ENCODE peak calls at places on chromosome 22, in eight cellular contexts. J is thoracic aorta, A is HCT116, I is body of pancreas, R is BJ, Z is fibroblast of the aortic adventitia, P is bronchial epithelial cell, O is Caco-2. C is an unnamed sample.

GRCh38 chr22:34841321-34841901 is 224.5 kb upstream of the ISX start:
- DNase-seq in J (no peak), A (no peak), I (no peak), R (no peak), Z (no peak), P (no peak), O (no peak), C (no peak)

GRCh38 chr22:27850000-27850465 is 48.5 kb upstream of the MN1 start:
- DNase-seq in J (no peak), A (no peak), I (no peak), R (no peak), Z (peak), P (no peak), O (no peak), C (no peak)

GRCh38 chr22:32644252-32645100 is 157.0 kb upstream of the TIMP3 start:
- DNase-seq in J (no peak), A (no peak), I (peak), R (no peak), Z (peak), P (peak), O (peak), C (no peak)

GRCh38 chr22:19849800-19850481 is 4.7 kb downstream of the GNB1L start:
- DNase-seq in J (no peak), A (peak), I (peak), R (no peak), Z (no peak), P (peak), O (peak), C (no peak)

GRCh38 chr22:41078975-41079374 is 13.4 kb upstream of the EP300 start:
- DNase-seq in J (no peak), A (no peak), I (no peak), R (no peak), Z (no peak), P (no peak), O (no peak), C (no peak)

GRCh38 chr22:23749747-23750373 is 1.1 kb downstream of the ZNF70 start:
- DNase-seq in J (no peak), A (no peak), I (no peak), R (no peak), Z (peak), P (no peak), O (no peak), C (no peak)

GRCh38 chr22:23233746-23234408 is 53.6 kb downstream of the BCR start:
- DNase-seq in J (no peak), A (no peak), I (no peak), R (no peak), Z (peak), P (no peak), O (no peak), C (peak)

GRCh38 chr22:38967451-38968450 is 10.3 kb downstream of the APOBEC3A start:
- DNase-seq in J (no peak), A (no peak), I (no peak), R (no peak), Z (no peak), P (no peak), O (no peak), C (no peak)

GRCh38 chr22:41696714-41697113 is 2.6 kb upstream of the MEI1 start:
- DNase-seq in J (no peak), A (no peak), I (no peak), R (no peak), Z (no peak), P (no peak), O (no peak), C (no peak)

GRCh38 chr22:46371623-46372226 is 36.2 kb downstream of the TRMU start:
- DNase-seq in J (no peak), A (no peak), I (no peak), R (no peak), Z (no peak), P (no peak), O (no peak), C (no peak)

GRCh38 chr22:35367331-35367886 is 13.5 kb upstream of the HMOX1 start:
- DNase-seq in J (no peak), A (no peak), I (no peak), R (no peak), Z (no peak), P (no peak), O (no peak), C (no peak)

GRCh38 chr22:31139866-31140716 is at the start of gene PLA2G3:
- DNase-seq in J (no peak), A (no peak), I (no peak), R (no peak), Z (peak), P (peak), O (no peak), C (peak)
- TF ChIP-seq CTCF in J (no peak), A (no peak), I (no peak), R (peak), Z (peak), P (no peak), O (no peak), C (no peak)

DNA sequence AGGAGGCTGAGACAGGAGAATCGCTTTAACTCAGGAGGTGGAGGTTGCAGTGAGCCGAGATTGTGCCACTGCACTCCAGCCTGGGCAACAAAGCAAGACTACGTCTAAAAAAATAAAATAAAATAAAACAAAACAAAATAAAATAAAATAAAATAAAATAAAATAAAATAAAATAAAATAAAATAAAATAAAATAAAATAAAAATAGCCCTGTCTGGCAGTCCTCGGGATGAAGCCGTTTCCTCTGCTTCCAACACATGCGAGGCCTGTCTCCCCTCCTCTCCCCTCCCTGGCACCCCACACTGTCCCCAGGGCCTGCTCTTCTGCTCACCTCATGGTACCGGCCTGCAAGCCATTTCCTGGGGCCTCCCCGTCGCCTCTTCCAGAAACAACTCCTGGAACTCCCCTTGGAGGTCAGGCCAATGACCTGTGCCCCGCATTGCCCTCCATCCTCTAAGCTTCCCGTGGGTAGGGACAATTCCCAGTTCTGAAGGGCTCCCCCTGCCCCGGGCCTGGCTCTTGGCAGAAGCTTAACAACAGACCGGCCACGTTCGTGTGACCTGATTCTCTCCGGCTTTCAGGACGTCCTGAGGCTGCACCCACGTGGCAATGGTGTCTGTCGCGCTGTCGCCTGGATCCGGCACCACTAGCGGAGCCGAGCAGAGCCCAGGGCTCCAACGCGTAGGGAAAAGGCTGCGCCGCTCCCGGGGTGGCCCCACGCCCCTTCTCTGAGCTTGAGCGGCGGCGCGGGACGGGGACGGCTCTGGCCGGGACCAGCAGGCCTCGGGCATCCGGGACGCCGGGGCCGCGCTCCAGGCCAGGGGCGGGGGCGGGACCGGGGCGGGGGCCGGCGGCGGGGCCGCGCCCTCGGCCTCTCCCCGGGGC is 456 bp upstream of the PARVB start:
- DNase-seq in J (no peak), A (no peak), I (peak), R (no peak), Z (peak), P (no peak), O (peak), C (peak)
- H3K4me3 ChIP-seq in J (peak), A (peak), I (no peak), R (peak), Z (peak), P (peak), O (peak), C (peak)

GRCh38 chr22:50169181-50169759 is 1.3 kb upstream of the PANX2 start:
- DNase-seq in J (no peak), A (no peak), I (no peak), R (no peak), Z (no peak), P (no peak), O (no peak), C (no peak)

GRCh38 chr22:50171965-50172421 is 1.5 kb downstream of the PANX2 start:
- DNase-seq in J (no peak), A (no peak), I (no peak), R (no peak), Z (no peak), P (no peak), O (no peak), C (no peak)

GRCh38 chr22:50171319-50171964 is 911 bp downstream of the PANX2 start:
- DNase-seq in J (no peak), A (no peak), I (no peak), R (no peak), Z (no peak), P (no peak), O (no peak), C (no peak)

GRCh38 chr22:50169774-50170341 is 673 bp upstream of the PANX2 start:
- DNase-seq in J (no peak), A (no peak), I (peak), R (no peak), Z (peak), P (no peak), O (no peak), C (no peak)

DNA sequence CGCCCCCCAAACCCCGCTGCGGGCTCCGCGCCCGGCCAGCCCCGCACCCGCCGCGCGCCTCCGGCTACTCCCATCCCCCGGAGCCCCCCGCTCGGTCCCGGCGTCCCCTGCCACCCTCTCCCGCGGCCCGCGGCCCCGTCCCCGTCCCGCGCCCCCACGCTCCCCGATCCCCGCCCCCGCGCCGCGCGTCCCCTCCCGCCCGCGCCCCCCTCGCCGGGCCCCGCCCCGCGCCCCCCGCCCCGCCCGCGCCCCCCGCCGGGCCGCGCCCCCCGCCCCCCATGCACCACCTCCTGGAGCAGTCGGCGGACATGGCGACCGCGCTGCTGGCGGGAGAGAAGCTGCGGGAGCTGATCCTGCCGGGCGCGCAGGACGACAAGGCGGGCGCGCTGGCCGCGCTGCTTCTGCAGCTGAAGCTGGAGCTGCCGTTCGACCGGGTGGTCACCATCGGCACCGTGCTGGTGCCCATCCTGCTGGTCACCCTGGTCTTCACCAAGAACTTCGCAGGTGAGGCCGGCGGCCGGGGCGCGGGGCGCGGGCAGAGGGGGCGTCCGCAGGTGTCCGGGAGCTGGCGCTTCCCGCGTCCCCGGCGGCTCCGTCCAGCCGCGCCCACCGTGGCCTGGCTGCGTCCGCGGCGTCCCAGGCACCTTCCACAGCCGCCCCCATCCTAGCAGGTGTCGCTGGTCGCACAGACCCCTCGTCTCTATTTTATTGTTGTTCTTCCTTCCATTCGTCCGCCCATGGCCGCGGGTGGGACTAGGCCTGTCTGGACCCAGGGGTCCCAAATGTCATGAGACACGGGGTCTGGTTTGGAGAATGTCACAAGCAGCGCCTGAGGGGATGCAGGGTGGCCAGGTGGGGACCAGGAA is at the start of gene PANX2:
- DNase-seq in J (no peak), A (no peak), I (peak), R (no peak), Z (no peak), P (no peak), O (no peak), C (no peak)
- TF ChIP-seq CTCF in J (no peak), A (no peak), I (no peak), R (no peak), Z (no peak), P (no peak), O (no peak), C (no peak)

GRCh38 chr22:25564320-25564978 is at the start of gene GRK3:
- DNase-seq in J (no peak), A (peak), I (peak), R (no peak), Z (peak), P (peak), O (peak), C (peak)

GRCh38 chr22:25563757-25564319 is 637 bp upstream of the GRK3 start:
- DNase-seq in J (no peak), A (no peak), I (peak), R (no peak), Z (no peak), P (peak), O (no peak), C (no peak)

GRCh38 chr22:25564979-25565677 is 653 bp downstream of the GRK3 start:
- DNase-seq in J (no peak), A (no peak), I (peak), R (no peak), Z (no peak), P (peak), O (peak), C (no peak)

GRCh38 chr22:25567305-25567704 is 2.8 kb downstream of the GRK3 start:
- DNase-seq in J (no peak), A (no peak), I (no peak), R (no peak), Z (no peak), P (peak), O (no peak), C (no peak)

DNA sequence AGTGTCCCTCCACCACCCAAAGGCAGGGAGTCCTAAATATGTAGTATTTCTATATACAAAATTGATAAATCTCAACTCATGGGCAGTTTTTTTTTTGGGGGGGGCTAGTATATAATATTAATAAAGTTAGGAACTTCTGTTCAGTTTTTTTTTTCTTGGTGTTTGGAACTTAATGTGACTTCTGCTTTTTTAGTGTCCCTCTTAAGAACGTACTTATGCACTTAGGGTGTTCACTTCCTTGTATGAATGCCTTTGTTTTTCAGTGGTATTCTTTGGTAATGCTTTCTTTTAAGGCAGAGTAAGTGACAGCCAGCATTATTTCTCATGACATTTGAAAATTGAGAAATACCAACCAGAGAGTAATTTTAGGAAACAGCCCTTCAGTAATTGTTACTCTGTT is 2.3 kb downstream of the GRK3 start:
- DNase-seq in J (no peak), A (no peak), I (no peak), R (no peak), Z (no peak), P (no peak), O (no peak), C (no peak)
- H3K4me3 ChIP-seq in J (no peak), A (no peak), I (no peak), R (no peak), Z (no peak), P (no peak), O (no peak), C (no peak)

GRCh38 chr22:29883045-29883830 is at the start of gene MTMR3:
- DNase-seq in J (peak), A (peak), I (peak), R (peak), Z (peak), P (peak), O (peak), C (peak)
- TF ChIP-seq CTCF in J (peak), A (peak), I (peak), R (no peak), Z (peak), P (peak), O (peak), C (peak)

GRCh38 chr22:44540756-44541670 is 43.0 kb upstream of the RTL6 start:
- DNase-seq in J (no peak), A (no peak), I (no peak), R (no peak), Z (no peak), P (no peak), O (no peak), C (peak)

GRCh38 chr22:44538071-44538470 is 40.0 kb upstream of the RTL6 start:
- DNase-seq in J (no peak), A (no peak), I (no peak), R (no peak), Z (peak), P (peak), O (no peak), C (peak)

GRCh38 chr22:44541671-44542319 is 43.8 kb upstream of the RTL6 start:
- DNase-seq in J (no peak), A (no peak), I (no peak), R (no peak), Z (no peak), P (no peak), O (no peak), C (no peak)

GRCh38 chr22:44538518-44539315 is 40.7 kb upstream of the RTL6 start:
- DNase-seq in J (no peak), A (no peak), I (no peak), R (no peak), Z (no peak), P (no peak), O (no peak), C (no peak)

GRCh38 chr22:44539467-44540063 is 41.5 kb upstream of the RTL6 start:
- DNase-seq in J (no peak), A (no peak), I (no peak), R (no peak), Z (no peak), P (no peak), O (no peak), C (no peak)
- H3K4me3 ChIP-seq in J (no peak), A (no peak), I (no peak), R (no peak), Z (no peak), P (no peak), O (no peak), C (no peak)

GRCh38 chr22:37563153-37564081 is 3.1 kb downstream of the CDC42EP1 start:
- DNase-seq in J (peak), A (peak), I (peak), R (peak), Z (peak), P (peak), O (peak), C (peak)

GRCh38 chr22:37561209-37562048 is 1.1 kb downstream of the CDC42EP1 start:
- DNase-seq in J (peak), A (peak), I (peak), R (no peak), Z (peak), P (peak), O (peak), C (peak)

GRCh38 chr22:37564111-37564711 is 3.9 kb downstream of the CDC42EP1 start:
- DNase-seq in J (no peak), A (no peak), I (no peak), R (no peak), Z (peak), P (no peak), O (no peak), C (peak)

GRCh38 chr22:37560682-37561208 is 465 bp downstream of the CDC42EP1 start:
- DNase-seq in J (no peak), A (no peak), I (peak), R (no peak), Z (peak), P (no peak), O (peak), C (no peak)

DNA sequence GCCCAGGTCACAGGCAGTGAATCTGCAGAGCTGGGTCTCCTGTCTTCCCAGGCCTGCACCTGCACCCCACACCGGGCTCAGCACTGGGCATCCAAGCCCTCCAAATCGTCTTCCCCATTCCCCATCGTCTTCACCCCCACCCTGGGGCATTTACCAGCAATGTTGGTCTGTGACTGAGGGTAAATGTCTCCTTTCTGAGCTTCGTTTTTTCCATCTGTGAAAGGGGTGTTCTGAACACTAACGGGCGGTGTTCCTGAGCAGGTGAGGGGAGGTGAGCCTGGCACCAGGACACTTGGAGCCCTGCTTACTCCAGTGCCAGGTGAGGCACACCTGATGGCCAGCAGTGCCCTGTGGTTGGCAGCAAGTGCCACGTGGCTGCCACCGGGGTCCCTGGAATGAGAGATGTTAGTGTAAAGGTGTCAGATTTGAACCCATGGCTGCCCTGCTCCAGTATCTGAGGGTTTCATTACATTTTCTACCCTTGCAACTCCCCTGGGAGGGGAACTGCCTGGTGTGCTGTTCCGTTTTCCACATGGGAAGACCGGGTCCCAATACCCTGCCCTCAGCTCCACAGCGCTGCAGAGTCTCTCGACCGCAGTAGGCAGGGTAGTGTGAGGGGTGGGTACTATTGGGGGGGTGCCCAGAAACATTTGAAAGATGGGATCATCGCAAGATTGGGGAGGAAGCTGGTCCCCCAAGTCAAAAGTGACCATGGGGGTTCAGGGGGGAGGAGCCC is 1.9 kb downstream of the CDC42EP1 start:
- DNase-seq in J (no peak), A (no peak), I (peak), R (no peak), Z (no peak), P (no peak), O (no peak), C (no peak)
- TF ChIP-seq CTCF in J (no peak), A (no peak), I (no peak), R (no peak), Z (no peak), P (no peak), O (no peak), C (no peak)

GRCh38 chr22:47918936-47919505 is 1156.6 kb downstream of the TBC1D22A start:
- DNase-seq in J (no peak), A (no peak), I (no peak), R (no peak), Z (no peak), P (no peak), O (no peak), C (no peak)
- H3K4me3 ChIP-seq in J (no peak), A (no peak), I (no peak), R (no peak), Z (no peak), P (no peak), O (no peak), C (no peak)